ENCODE peak calls at places on chromosomes 16 and 17, in four cellular contexts. I is endodermal cell; C is CD4-positive, CD25-positive, alpha-beta regulatory T cell; D is cardiac muscle cell. R is an unnamed sample.

GRCh38 chr17:4498461-4499397 is at the start of gene SPNS2:
- DNase-seq in I (peak), C (peak), D (peak), R (peak)

GRCh38 chr16:85402910-85403692 is 210.0 kb upstream of the GSE1 start:
- DNase-seq in I (peak), D (no peak), C (no peak), R (no peak)

GRCh38 chr16:85812031-85812807 is 12.7 kb downstream of the COX4I1 start:
- DNase-seq in C (no peak), D (no peak), I (no peak), R (no peak)

GRCh38 chr17:7383742-7384488 is 3.0 kb downstream of the TNK1 start:
- DNase-seq in I (peak), C (peak), D (peak), R (peak)

GRCh38 chr17:68892658-68893057 is 62.5 kb downstream of the ABCA8 start:
- DNase-seq in D (no peak), C (no peak), I (no peak), R (no peak)

GRCh38 chr17:56291226-56291805 is 138.0 kb downstream of the ANKFN1 start:
- DNase-seq in C (no peak), D (no peak), I (no peak), R (no peak)

GRCh38 chr16:82364690-82365089 is 194.7 kb upstream of the MPHOSPH6 start:
- DNase-seq in D (no peak), C (no peak), I (no peak), R (no peak)

GRCh38 chr16:69831212-69832123 is 69.3 kb downstream of the WWP2 start:
- DNase-seq in D (no peak), I (no peak), C (no peak), R (no peak)

GRCh38 chr16:35516551-35516950 is 2057.1 kb downstream of the TP53TG3F start:
- DNase-seq in I (no peak), D (no peak), C (no peak), R (no peak)

GRCh38 chr16:9868606-9869149 is 313.6 kb downstream of the GRIN2A start:
- DNase-seq in I (no peak), D (no peak), C (no peak), R (no peak)

GRCh38 chr17:76196675-76197074 is 43.6 kb downstream of the RNF157 start:
- DNase-seq in D (no peak), I (no peak), C (no peak), R (no peak)

GRCh38 chr16:84692451-84692850 is 7.3 kb upstream of the USP10 start:
- DNase-seq in D (no peak), I (no peak), C (no peak), R (no peak)

GRCh38 chr17:15048381-15048780 is 216.7 kb downstream of the PMP22 start:
- DNase-seq in C (no peak), I (no peak), D (no peak), R (no peak)

GRCh38 chr17:44940321-44940720 is 7.3 kb downstream of the KIF18B start:
- DNase-seq in D (peak), C (no peak), I (peak), R (no peak)

GRCh38 chr16:75237398-75238131 is 13.9 kb downstream of the BCAR1 start:
- DNase-seq in C (no peak), D (no peak), I (no peak), R (no peak)

GRCh38 chr17:5769936-5770335 is 185.6 kb upstream of the NLRP1 start:
- DNase-seq in C (no peak), I (no peak), D (no peak), R (no peak)

GRCh38 chr16:67534420-67534819 is 5.8 kb downstream of the RIPOR1 start:
- DNase-seq in I (no peak), C (no peak), D (no peak), R (no peak)

GRCh38 chr16:50814541-50814940 is 72.7 kb downstream of the CYLD start:
- DNase-seq in D (no peak), I (no peak), C (no peak), R (no peak)

GRCh38 chr17:70138309-70138865 is 30.9 kb upstream of the KCNJ2 start:
- DNase-seq in C (no peak), I (no peak), D (no peak), R (no peak)

GRCh38 chr17:2798188-2798587 is 1.9 kb downstream of the RAP1GAP2 start:
- DNase-seq in I (peak), C (no peak), D (no peak), R (no peak)

GRCh38 chr17:7130626-7131467 is 16.2 kb upstream of the ASGR2 start:
- DNase-seq in I (peak), C (no peak), D (no peak), R (no peak)

GRCh38 chr17:50149425-50150353 is 788 bp downstream of the PPP1R9B start:
- DNase-seq in I (peak), D (peak), C (peak), R (peak)

GRCh38 chr17:13385481-13385907 is 216.2 kb downstream of the HS3ST3A1 start:
- DNase-seq in I (no peak), C (no peak), D (no peak), R (no peak)

GRCh38 chr17:62562656-62563055 is 64.8 kb upstream of the MRC2 start:
- DNase-seq in D (no peak), I (no peak), C (no peak), R (no peak)

GRCh38 chr17:8729860-8730259 is 14.8 kb downstream of the CCDC42 start:
- DNase-seq in C (no peak), D (no peak), I (no peak), R (no peak)

GRCh38 chr16:19883296-19883951 is 1.2 kb downstream of the GPRC5B start:
- DNase-seq in D (peak), I (peak), C (peak), R (no peak)

GRCh38 chr17:28726396-28726911 is 421 bp upstream of the TLCD1 start:
- DNase-seq in C (peak), I (peak), D (peak), R (no peak)

GRCh38 chr16:67457611-67458010 is 23.3 kb downstream of the ATP6V0D1 start:
- DNase-seq in D (no peak), I (no peak), C (no peak), R (no peak)

GRCh38 chr16:15703029-15703736 is 53.1 kb downstream of the NDE1 start:
- DNase-seq in I (no peak), C (no peak), D (no peak), R (no peak)
- H3K4me3 ChIP-seq in I (no peak), C (no peak), D (no peak), R (no peak)

DNA sequence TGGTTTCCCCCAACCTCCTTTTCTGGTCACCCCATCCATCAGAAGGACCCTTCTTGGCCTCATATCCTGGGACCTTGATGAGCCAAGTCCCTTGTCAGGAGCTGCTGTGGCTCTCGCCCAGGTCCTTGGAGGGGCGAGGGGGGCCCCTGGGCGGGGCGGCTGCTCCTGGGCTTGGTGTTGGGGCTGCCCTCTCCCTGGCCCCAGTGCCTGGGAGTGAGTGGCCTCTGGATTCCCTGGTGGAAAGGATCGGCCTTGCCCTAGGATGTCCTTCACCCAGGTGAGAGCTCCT is 6.2 kb upstream of the NOTUM start:
- DNase-seq in I (peak), D (no peak), C (no peak), R (no peak)
- H3K27ac ChIP-seq in I (no peak), D (no peak), C (peak), R (no peak)

DNA sequence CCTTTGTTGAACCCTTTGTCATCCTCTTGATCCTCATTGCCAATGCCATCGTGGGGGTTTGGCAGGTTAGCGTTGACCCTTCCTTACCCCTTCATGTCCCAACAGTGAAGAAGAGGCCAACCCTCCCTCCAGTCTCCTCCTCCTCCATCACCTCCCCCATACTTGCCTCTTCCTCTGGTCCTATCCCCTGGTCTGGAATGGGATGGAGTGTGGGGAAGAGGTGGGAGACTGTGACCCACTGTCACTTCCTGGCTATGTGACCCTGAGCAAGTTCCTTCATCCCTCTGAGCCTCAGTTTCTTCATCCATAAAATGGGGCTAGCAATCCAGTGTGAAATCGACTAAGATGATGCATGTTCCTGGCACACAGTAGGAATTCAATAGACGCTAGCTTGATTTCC is 2.7 kb downstream of the ATP2A1 start:
- DNase-seq in D (no peak), C (no peak), I (no peak), R (no peak)
- H3K4me3 ChIP-seq in D (no peak), C (no peak), I (no peak), R (no peak)

GRCh38 chr17:39183045-39183444 is 14.4 kb downstream of the CACNB1 start:
- DNase-seq in D (no peak), I (no peak), C (no peak), R (no peak)
- H3K27ac ChIP-seq in D (no peak), I (no peak), C (no peak), R (no peak)

DNA sequence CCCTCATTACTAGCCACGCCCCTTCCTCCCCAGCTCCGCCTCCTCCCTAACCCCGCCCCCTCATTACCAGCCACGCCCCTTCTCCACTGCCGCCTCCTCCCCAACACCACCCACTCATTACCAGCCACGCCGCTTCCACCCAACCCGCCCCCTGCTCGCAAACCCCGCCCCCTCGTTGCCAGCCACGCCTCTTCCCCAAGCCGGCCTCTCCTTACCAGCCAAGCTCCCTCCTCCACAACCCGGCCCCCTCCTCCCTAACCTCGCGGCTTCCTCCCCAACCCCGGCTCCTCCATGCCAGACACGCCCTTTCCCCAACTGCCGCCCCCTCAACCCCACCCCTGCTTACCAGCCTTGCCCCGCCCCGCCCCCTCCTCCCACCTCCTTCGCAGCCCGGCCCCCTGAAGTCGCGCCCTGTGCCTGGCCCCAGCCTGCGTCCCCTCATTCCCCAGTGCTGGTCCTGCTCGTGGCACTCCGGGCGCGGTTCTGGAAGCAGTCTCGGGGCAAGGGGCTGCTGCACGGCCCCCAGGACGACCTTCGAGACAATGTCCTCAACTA is 7.2 kb downstream of the SLC22A31 start:
- DNase-seq in C (peak), I (peak), D (peak), R (no peak)
- H3K4me3 ChIP-seq in C (no peak), I (no peak), D (no peak), R (no peak)

GRCh38 chr17:40416671-40417070 is 1.0 kb downstream of the TOP2A start:
- DNase-seq in I (no peak), D (no peak), C (no peak), R (no peak)

GRCh38 chr17:40419559-40420331 is 2.0 kb upstream of the TOP2A start:
- DNase-seq in I (peak), D (no peak), C (no peak), R (no peak)

GRCh38 chr17:40417609-40418427 is at the start of gene TOP2A:
- DNase-seq in D (peak), I (peak), C (peak), R (peak)

GRCh38 chr17:40417258-40417608 is 463 bp downstream of the TOP2A start:
- DNase-seq in C (no peak), D (peak), I (peak), R (no peak)

DNA sequence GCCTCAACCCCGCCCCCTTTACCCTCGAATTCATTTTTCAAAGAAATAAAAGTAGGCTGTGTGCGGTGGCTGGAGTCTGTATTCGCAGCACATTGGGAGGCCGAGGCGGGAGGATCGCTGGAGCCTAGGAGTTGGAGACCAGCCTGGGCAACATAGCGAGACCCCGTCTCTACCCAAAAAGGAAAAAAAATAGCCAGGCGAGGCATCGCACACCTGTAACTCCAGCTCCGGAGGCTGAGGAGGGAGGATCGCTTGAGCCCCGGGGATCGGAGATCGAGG is 671 bp upstream of the TOP2A start:
- DNase-seq in C (no peak), D (no peak), I (no peak), R (no peak)
- H3K27ac ChIP-seq in C (no peak), D (peak), I (peak), R (peak)

R was measured in effector memory CD4-positive, alpha-beta T cell.